ENCODE peak calls at places on chromosomes 3 and 15, in nine cellular contexts. One of them, this sample, is unnamed.

GRCh38 chr15:63971904-63972303 is 74.4 kb downstream of the DAPK2 start:
- DNase-seq in body of pancreas: no peak
- DNase-seq in activated T-cell treated with anti-CD3 and anti-CD28 coated beads for 24 hours: no peak
- DNase-seq in omental fat pad: no peak
- DNase-seq in effector memory CD8-positive, alpha-beta T cell: no peak
- DNase-seq in AG04450: no peak
- DNase-seq in LoVo: no peak
- DNase-seq in CD8-positive, alpha-beta T cell: no peak
- DNase-seq in GM13976: no peak
- DNase-seq in this sample: no peak

GRCh38 chr15:90004671-90005070 is 3.5 kb downstream of the ZNF710 start:
- DNase-seq in LoVo: no peak
- DNase-seq in GM13976: no peak
- DNase-seq in body of pancreas: no peak
- DNase-seq in AG04450: peak; percentile 92
- DNase-seq in effector memory CD8-positive, alpha-beta T cell: no peak
- DNase-seq in CD8-positive, alpha-beta T cell: no peak
- DNase-seq in activated T-cell treated with anti-CD3 and anti-CD28 coated beads for 24 hours: peak; percentile 33
- DNase-seq in omental fat pad: peak; percentile 47
- DNase-seq in this sample: no peak

GRCh38 chr15:61364871-61365270 is 135.8 kb upstream of the RORA start:
- DNase-seq in body of pancreas: no peak
- DNase-seq in CD8-positive, alpha-beta T cell: no peak
- DNase-seq in effector memory CD8-positive, alpha-beta T cell: no peak
- DNase-seq in AG04450: no peak
- DNase-seq in omental fat pad: no peak
- DNase-seq in GM13976: no peak
- DNase-seq in activated T-cell treated with anti-CD3 and anti-CD28 coated beads for 24 hours: no peak
- DNase-seq in LoVo: no peak
- DNase-seq in this sample: no peak

GRCh38 chr3:28240440-28240839 is 979 bp upstream of the CMC1 start:
- DNase-seq in AG04450: no peak
- DNase-seq in CD8-positive, alpha-beta T cell: no peak
- DNase-seq in GM13976: no peak
- DNase-seq in activated T-cell treated with anti-CD3 and anti-CD28 coated beads for 24 hours: no peak
- DNase-seq in omental fat pad: no peak
- DNase-seq in effector memory CD8-positive, alpha-beta T cell: no peak
- DNase-seq in body of pancreas: no peak
- DNase-seq in LoVo: no peak
- DNase-seq in this sample: no peak

GRCh38 chr15:98794211-98794610 is 145.9 kb downstream of the IGF1R start:
- DNase-seq in effector memory CD8-positive, alpha-beta T cell: no peak
- DNase-seq in AG04450: no peak
- DNase-seq in GM13976: no peak
- DNase-seq in CD8-positive, alpha-beta T cell: no peak
- DNase-seq in body of pancreas: no peak
- DNase-seq in LoVo: no peak
- DNase-seq in omental fat pad: no peak
- DNase-seq in activated T-cell treated with anti-CD3 and anti-CD28 coated beads for 24 hours: no peak
- DNase-seq in this sample: no peak

GRCh38 chr3:146326875-146327543 is 76.1 kb upstream of the PLSCR4 start:
- DNase-seq in omental fat pad: no peak
- DNase-seq in effector memory CD8-positive, alpha-beta T cell: no peak
- DNase-seq in GM13976: peak; percentile 11
- DNase-seq in LoVo: peak; percentile 32
- DNase-seq in activated T-cell treated with anti-CD3 and anti-CD28 coated beads for 24 hours: no peak
- DNase-seq in AG04450: peak; percentile 57
- DNase-seq in CD8-positive, alpha-beta T cell: no peak
- DNase-seq in body of pancreas: peak; percentile 41
- DNase-seq in this sample: no peak

GRCh38 chr15:42511010-42511396 is 15.6 kb downstream of the SNAP23 start:
- DNase-seq in CD8-positive, alpha-beta T cell: no peak
- DNase-seq in body of pancreas: no peak
- DNase-seq in omental fat pad: no peak
- DNase-seq in activated T-cell treated with anti-CD3 and anti-CD28 coated beads for 24 hours: no peak
- DNase-seq in AG04450: no peak
- DNase-seq in GM13976: no peak
- DNase-seq in LoVo: no peak
- DNase-seq in effector memory CD8-positive, alpha-beta T cell: no peak
- DNase-seq in this sample: no peak

GRCh38 chr3:125116311-125117069 is 60.7 kb upstream of the HEG1 start:
- DNase-seq in LoVo: no peak
- DNase-seq in CD8-positive, alpha-beta T cell: no peak
- DNase-seq in omental fat pad: no peak
- DNase-seq in effector memory CD8-positive, alpha-beta T cell: no peak
- DNase-seq in body of pancreas: no peak
- DNase-seq in GM13976: no peak
- DNase-seq in AG04450: no peak
- DNase-seq in activated T-cell treated with anti-CD3 and anti-CD28 coated beads for 24 hours: no peak
- DNase-seq in this sample: no peak

GRCh38 chr15:62787401-62787800 is 255.1 kb upstream of the TPM1 start:
- DNase-seq in omental fat pad: no peak
- DNase-seq in activated T-cell treated with anti-CD3 and anti-CD28 coated beads for 24 hours: no peak
- DNase-seq in effector memory CD8-positive, alpha-beta T cell: no peak
- DNase-seq in AG04450: no peak
- DNase-seq in CD8-positive, alpha-beta T cell: no peak
- DNase-seq in body of pancreas: no peak
- DNase-seq in LoVo: no peak
- DNase-seq in GM13976: no peak
- DNase-seq in this sample: no peak

GRCh38 chr3:59425371-59425770 is 375.5 kb upstream of the CFAP20DC start:
- DNase-seq in AG04450: peak; percentile 82
- DNase-seq in body of pancreas: no peak
- DNase-seq in omental fat pad: no peak
- DNase-seq in CD8-positive, alpha-beta T cell: no peak
- DNase-seq in GM13976: no peak
- DNase-seq in effector memory CD8-positive, alpha-beta T cell: no peak
- DNase-seq in LoVo: no peak
- DNase-seq in activated T-cell treated with anti-CD3 and anti-CD28 coated beads for 24 hours: no peak
- DNase-seq in this sample: no peak